ENCODE peak calls at places on chromosomes 13 and 19, in four cellular contexts. V is SK-N-SH, L is H1, G is K562. M is an unnamed sample.

GRCh38 chr19:28103916-28104315 is 1109.0 kb downstream of the UQCRFS1 start:
- DNase-seq in G (no peak), L (no peak), V (no peak), M (no peak)

GRCh38 chr13:113849546-113849945 is 14.3 kb downstream of the GAS6 start:
- DNase-seq in V (no peak), G (no peak), L (no peak), M (no peak)

GRCh38 chr19:44356383-44357111 is at the start of gene ZNF112:
- DNase-seq in V (peak; percentile 67), L (peak; percentile 81), G (peak; percentile 77), M (peak; percentile 11)

GRCh38 chr13:24263652-24264051 is 45.7 kb upstream of the C1QTNF9 start:
- DNase-seq in L (no peak), V (no peak), G (no peak), M (no peak)

GRCh38 chr19:55454787-55455243 is 6.6 kb downstream of the ISOC2 start:
- DNase-seq in L (peak; percentile 83), G (peak; percentile 77), V (peak; percentile 73), M (no peak)

GRCh38 chr13:48505597-48506091 is 27.2 kb downstream of the RCBTB2 start:
- DNase-seq in G (no peak), V (no peak), L (no peak), M (peak; percentile 93)

GRCh38 chr13:76438050-76438449 is 448.2 kb downstream of the KCTD12 start:
- DNase-seq in G (no peak), V (no peak), L (no peak), M (no peak)

GRCh38 chr13:19927117-19927734 is 31.3 kb upstream of the ZMYM2 start:
- DNase-seq in V (no peak), G (no peak), L (no peak), M (no peak)

GRCh38 chr13:75783906-75784485 is 147.9 kb downstream of the LMO7 start:
- DNase-seq in L (no peak), G (no peak), V (peak; percentile 19), M (no peak)

GRCh38 chr13:78238911-78239310 is 320.3 kb upstream of the EDNRB start:
- DNase-seq in V (no peak), G (no peak), L (no peak), M (no peak)

GRCh38 chr13:110915874-110916670 is 1.2 kb upstream of the ANKRD10 start:
- DNase-seq in G (no peak), V (no peak), L (no peak), M (no peak)

GRCh38 chr13:97659602-97660001 is 225.6 kb downstream of the RAP2A start:
- DNase-seq in L (no peak), V (peak; percentile 46), G (peak; percentile 2), M (no peak)

GRCh38 chr13:72386138-72386684 is 341.2 kb downstream of the MZT1 start:
- DNase-seq in L (no peak), G (no peak), V (no peak), M (no peak)

GRCh38 chr19:56973713-56974553 is 133.4 kb upstream of the PEG3 start:
- DNase-seq in G (no peak), L (no peak), V (peak; percentile 66), M (no peak)

GRCh38 chr13:87674143-87674772 is 3.1 kb downstream of the SLITRK5 start:
- DNase-seq in V (peak; percentile 5), G (no peak), L (peak; percentile 47), M (no peak)

GRCh38 chr13:60047943-60048342 is 115.8 kb downstream of the DIAPH3 start:
- DNase-seq in G (no peak), L (no peak), V (no peak), M (no peak)

GRCh38 chr13:76725211-76725610 is 161.0 kb downstream of the KCTD12 start:
- DNase-seq in V (no peak), G (no peak), L (no peak), M (no peak)

GRCh38 chr13:72521965-72522661 is 205.3 kb downstream of the MZT1 start:
- DNase-seq in V (peak; percentile 46), G (no peak), L (no peak), M (no peak)

GRCh38 chr19:13842294-13843103 is 34.4 kb upstream of the NANOS3 start:
- DNase-seq in G (peak; percentile 86), V (peak; percentile 87), L (no peak), M (no peak)

GRCh38 chr19:44807162-44807561 is 1.7 kb upstream of the BCAM start:
- DNase-seq in G (no peak), L (no peak), V (no peak), M (no peak)

GRCh38 chr19:12611361-12611699 is 610 bp downstream of the ZNF791 start:
- DNase-seq in G (peak; percentile 68), L (peak; percentile 62), V (peak; percentile 81), M (no peak)

DNA sequence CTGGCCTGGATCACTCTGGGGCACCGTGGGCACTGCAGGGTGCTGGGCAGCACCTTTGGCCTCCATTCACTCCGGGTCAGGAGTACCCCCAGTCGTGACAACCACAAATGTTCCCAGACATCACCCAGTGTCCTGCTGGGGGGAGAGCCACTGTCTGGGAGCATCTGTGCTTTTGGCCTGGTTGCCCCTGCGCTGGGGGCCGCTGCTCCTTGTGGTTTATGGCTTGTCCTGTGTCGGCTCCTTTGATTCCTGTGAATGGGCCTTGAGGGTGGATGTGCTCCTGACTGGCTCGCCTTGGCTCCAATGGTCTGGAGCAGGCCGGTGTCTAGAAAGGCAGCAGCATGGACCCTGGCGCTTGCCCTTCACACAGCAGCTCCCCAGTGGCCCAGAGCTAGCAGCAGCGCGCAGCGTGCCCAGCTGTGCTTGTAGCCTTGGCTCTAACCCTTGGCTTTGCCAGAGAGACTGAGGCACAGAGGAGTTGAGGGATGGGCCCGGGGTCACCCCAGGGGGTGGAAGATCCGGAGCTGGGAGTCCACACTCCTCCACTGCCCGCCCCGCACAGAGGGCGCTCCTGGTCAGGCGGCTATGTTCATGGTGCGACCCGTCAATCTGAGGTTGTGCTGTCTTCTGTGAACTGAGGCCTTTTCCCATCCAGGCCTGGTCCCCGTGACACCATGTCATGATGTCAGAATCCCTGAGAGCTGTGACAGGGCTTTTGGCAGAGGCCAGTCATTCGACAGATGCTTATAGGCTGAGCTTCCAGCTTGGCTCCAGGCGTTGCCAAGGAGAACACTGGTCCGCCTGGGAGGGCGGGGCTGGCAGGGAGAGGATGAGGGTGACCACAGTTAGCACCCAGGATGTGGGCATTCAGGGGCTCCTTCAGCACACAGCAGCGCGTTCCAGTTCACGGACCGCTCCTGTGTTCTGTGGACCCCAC is 4.1 kb downstream of the DAZAP1 start:
- DNase-seq in V (no peak), L (no peak), G (no peak), M (no peak)
- H3K4me1 ChIP-seq in V (peaks cover 14% of the 10 kb centered on the region), L (peaks cover 7% of the 10 kb centered on the region), G (peaks cover 89% of the 10 kb centered on the region), M (peaks cover 44% of the 10 kb centered on the region)

GRCh38 chr19:38386300-38386967 is 1.4 kb downstream of the GGN start:
- DNase-seq in L (no peak), V (no peak), G (no peak), M (no peak)
- TF ChIP-seq NRF1 in L (no peak), V (no peak), G (no peak), M (no peak)

GRCh38 chr13:50127017-50127725 is 111.9 kb downstream of the KCNRG start:
- DNase-seq in V (no peak), L (peak; percentile 71), G (no peak), M (no peak)
- H3K4me1 ChIP-seq in V (peaks cover 6% of the 10 kb centered on the region), L (peaks cover 8% of the 10 kb centered on the region), G (peaks cover 31% of the 10 kb centered on the region), M (peaks cover 50% of the 10 kb centered on the region)

GRCh38 chr19:8085606-8086464 is 33.3 kb downstream of the CCL25 start:
- DNase-seq in G (peak; percentile 93), V (no peak), L (no peak), M (no peak)

GRCh38 chr19:8083141-8083540 is 30.6 kb downstream of the CCL25 start:
- DNase-seq in G (no peak), L (no peak), V (no peak), M (no peak)

GRCh38 chr19:8081569-8082550 is 29.3 kb downstream of the CCL25 start:
- DNase-seq in G (no peak), V (no peak), L (no peak), M (no peak)

GRCh38 chr19:8086849-8087248 is 34.3 kb downstream of the CCL25 start:
- DNase-seq in L (no peak), G (no peak), V (no peak), M (no peak)

GRCh38 chr19:8084152-8084551 is 31.6 kb downstream of the CCL25 start:
- DNase-seq in L (no peak), V (no peak), G (no peak), M (no peak)
- TF ChIP-seq NRF1 in L (no peak), V (no peak), G (no peak), M (no peak)

DNA sequence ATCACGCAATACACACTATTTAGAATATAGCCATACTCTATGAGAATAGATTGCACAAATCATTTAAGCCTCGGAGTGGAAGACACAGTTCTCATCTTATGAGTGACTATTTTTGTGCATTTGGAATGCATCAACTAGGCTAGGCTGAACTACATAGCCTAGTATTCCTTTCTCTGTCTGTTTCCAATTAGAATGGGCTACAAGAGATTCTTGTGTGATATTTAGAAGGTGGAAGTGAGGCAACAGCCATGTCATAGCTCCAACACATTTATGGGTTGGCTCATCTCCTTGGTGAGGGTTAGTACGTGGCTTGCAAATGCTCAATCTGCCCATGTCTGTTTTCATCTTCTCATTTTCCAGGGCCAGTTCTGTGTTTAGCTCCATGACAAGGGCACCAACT is 1116.0 kb downstream of the PCDH9 start:
- DNase-seq in L (no peak), V (peak; percentile 2), G (no peak), M (no peak)
- H3K4me1 ChIP-seq in L (no peaks in the 10 kb centered on the region), V (no peaks in the 10 kb centered on the region), G (no peaks in the 10 kb centered on the region), M (no peaks in the 10 kb centered on the region)

GRCh38 chr19:15234525-15235130 is 2.4 kb upstream of the EPHX3 start:
- DNase-seq in V (no peak), G (no peak), L (no peak), M (no peak)
- TF ChIP-seq NRF1 in V (no peak), G (no peak), L (no peak), M (no peak)

DNA sequence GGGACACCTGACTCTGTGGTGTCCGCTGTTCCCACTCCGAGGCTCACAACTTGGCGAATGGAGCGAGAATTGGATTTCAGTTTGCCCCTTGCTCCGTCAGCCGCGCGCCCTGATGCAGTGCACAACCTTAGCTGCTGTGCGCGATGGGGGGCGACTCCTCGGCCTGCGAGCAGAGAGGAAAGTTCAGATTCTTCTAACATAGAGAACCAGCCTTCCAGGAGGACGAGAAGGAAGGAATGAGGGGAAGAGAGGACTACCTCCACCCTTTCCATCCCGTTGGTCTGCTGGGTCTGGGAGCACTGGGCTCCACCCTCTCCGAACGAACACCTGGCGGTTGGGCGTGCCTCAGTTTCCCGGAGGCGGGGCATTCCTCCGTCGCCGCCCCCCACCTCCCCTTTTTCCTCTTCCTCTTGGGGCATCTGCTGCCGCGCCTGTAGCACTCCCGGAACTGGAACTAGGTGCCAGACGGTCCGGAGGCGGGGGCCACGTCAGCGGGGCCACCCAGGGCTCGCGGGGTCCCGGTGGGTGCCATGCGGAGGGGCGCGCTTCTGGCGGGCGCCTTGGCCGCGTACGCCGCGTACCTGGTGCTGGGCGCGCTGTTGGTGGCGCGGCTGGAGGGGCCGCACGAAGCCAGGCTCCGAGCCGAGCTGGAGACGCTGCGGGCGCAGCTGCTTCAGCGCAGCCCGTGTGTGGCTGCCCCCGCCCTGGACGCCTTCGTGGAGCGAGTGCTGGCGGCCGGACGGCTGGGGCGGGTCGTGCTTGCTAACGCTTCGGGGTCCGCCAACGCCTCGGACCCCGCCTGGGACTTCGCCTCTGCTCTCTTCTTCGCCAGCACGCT is at the start of gene KCNK6:
- DNase-seq in G (no peak), L (peak; percentile 87), V (peak; percentile 72), M (no peak)
- H3K4me1 ChIP-seq in G (peaks cover 55% of the 10 kb centered on the region), L (no peaks in the 10 kb centered on the region), V (no peaks in the 10 kb centered on the region), M (peaks cover 3% of the 10 kb centered on the region)

M was measured in GM12878.